ENCODE peak calls at places on chromosomes 6 and 20, in four cellular contexts. D is activated CD4-positive, alpha-beta T cell treated with anti-CD3 and anti-CD28 coated beads for 1 hour; L is tibial artery; R is OCI-M1. J is an unnamed sample.

GRCh38 chr6:514396-514973 is 122.9 kb downstream of the IRF4 start:
- DNase-seq in L (no peak), R (peak), D (no peak), J (no peak)

GRCh38 chr6:134452901-134453300 is 135.0 kb upstream of the SGK1 start:
- DNase-seq in R (no peak), D (no peak), L (no peak), J (no peak)

GRCh38 chr6:11538049-11538798 is 675 bp downstream of the TMEM170B start:
- DNase-seq in L (peak), R (no peak), D (peak), J (peak)

GRCh38 chr20:38830356-38830755 is 24.9 kb downstream of the PPP1R16B start:
- DNase-seq in D (no peak), R (no peak), L (no peak), J (no peak)

GRCh38 chr6:130033999-130034814 is 15.8 kb downstream of the L3MBTL3 start:
- DNase-seq in L (no peak), D (no peak), R (peak), J (no peak)

GRCh38 chr20:18428490-18429173 is 38.2 kb downstream of the DZANK1 start:
- DNase-seq in L (no peak), R (no peak), D (no peak), J (no peak)

GRCh38 chr6:18493421-18493891 is 106.3 kb downstream of the RNF144B start:
- DNase-seq in R (no peak), L (no peak), D (no peak), J (no peak)

GRCh38 chr6:73050706-73051105 is 174.6 kb downstream of the KHDC1L start:
- DNase-seq in D (no peak), L (no peak), R (no peak), J (no peak)

GRCh38 chr6:20719980-20720379 is 185.7 kb downstream of the CDKAL1 start:
- DNase-seq in L (no peak), D (no peak), R (peak), J (peak)

GRCh38 chr20:44540834-44541233 is 19.0 kb upstream of the SERINC3 start:
- DNase-seq in L (no peak), R (no peak), D (no peak), J (no peak)

GRCh38 chr6:13278991-13279390 is 49.3 kb downstream of the TBC1D7 start:
- DNase-seq in L (no peak), R (no peak), D (no peak), J (no peak)

GRCh38 chr6:33248643-33248931 is 23.1 kb downstream of the VPS52 start:
- DNase-seq in R (no peak), L (no peak), D (no peak), J (no peak)

GRCh38 chr6:155274106-155274505 is 10.3 kb downstream of the CLDN20 start:
- DNase-seq in L (no peak), R (no peak), D (no peak), J (no peak)

GRCh38 chr6:80638222-80639055 is 532.0 kb downstream of the BCKDHB start:
- DNase-seq in D (no peak), L (peak), R (peak), J (peak)

GRCh38 chr6:168004945-168005344 is 7.5 kb downstream of the KIF25 start:
- DNase-seq in L (no peak), D (no peak), R (no peak), J (no peak)

GRCh38 chr6:122154912-122155516 is 244.4 kb upstream of the HSF2 start:
- DNase-seq in D (no peak), R (peak), L (no peak), J (no peak)

GRCh38 chr6:30719356-30719755 is 796 bp upstream of the TUBB start:
- DNase-seq in D (no peak), R (no peak), L (no peak), J (no peak)

GRCh38 chr6:125596020-125596419 is 153.4 kb upstream of the HEY2 start:
- DNase-seq in D (no peak), L (no peak), R (no peak), J (no peak)

GRCh38 chr6:5728726-5729434 is 277.8 kb downstream of the NRN1 start:
- DNase-seq in D (no peak), L (no peak), R (no peak), J (no peak)

GRCh38 chr6:122202576-122203137 is 196.8 kb upstream of the HSF2 start:
- DNase-seq in D (no peak), R (peak), L (no peak), J (no peak)

GRCh38 chr20:61333484-61334108 is 81.5 kb downstream of the CDH4 start:
- DNase-seq in D (no peak), R (no peak), L (no peak), J (no peak)

GRCh38 chr20:32189691-32190607 is 17.6 kb downstream of the PLAGL2 start:
- DNase-seq in D (no peak), L (peak), R (no peak), J (no peak)

GRCh38 chr6:97053643-97054411 is 129.3 kb downstream of the KLHL32 start:
- DNase-seq in R (peak), D (no peak), L (no peak), J (peak)

GRCh38 chr6:87407531-87407895 is 259 bp upstream of the CFAP206 start:
- DNase-seq in D (no peak), R (peak), L (no peak), J (peak)

GRCh38 chr6:170026272-170027110 is 264.4 kb downstream of the DLL1 start:
- DNase-seq in D (no peak), L (peak), R (no peak), J (no peak)

GRCh38 chr20:60653111-60653845 is 598.8 kb upstream of the CDH4 start:
- DNase-seq in L (no peak), R (no peak), D (no peak), J (no peak)

GRCh38 chr6:154653853-154654252 is 79.4 kb upstream of the SCAF8 start:
- DNase-seq in R (no peak), D (no peak), L (peak), J (no peak)

GRCh38 chr20:17442588-17442987 is 88.6 kb downstream of the BFSP1 start:
- DNase-seq in L (no peak), D (no peak), R (peak), J (peak)

GRCh38 chr6:87237804-87238203 is 82.4 kb downstream of the ZNF292 start:
- DNase-seq in D (no peak), L (no peak), R (peak), J (peak)

GRCh38 chr6:75922226-75922625 is 150.2 kb downstream of the IMPG1 start:
- DNase-seq in L (no peak), D (no peak), R (no peak), J (no peak)

GRCh38 chr6:159988983-159989454 is 20.1 kb downstream of the IGF2R start:
- DNase-seq in L (no peak), D (no peak), R (peak), J (peak)

GRCh38 chr6:99330159-99330558 is 19.3 kb downstream of the FAXC start:
- DNase-seq in D (peak), R (peak), L (peak), J (peak)

GRCh38 chr6:127100510-127101140 is 17.8 kb upstream of the RSPO3 start:
- DNase-seq in R (peak), L (no peak), D (no peak), J (peak)

GRCh38 chr6:149948616-149949015 is 6.8 kb downstream of the ULBP2 start:
- DNase-seq in L (no peak), D (no peak), R (no peak), J (no peak)

GRCh38 chr20:48153105-48153504 is 367.8 kb upstream of the SULF2 start:
- DNase-seq in D (no peak), L (no peak), R (no peak), J (no peak)

GRCh38 chr6:124028117-124028516 is 224.5 kb downstream of the NKAIN2 start:
- DNase-seq in D (no peak), L (no peak), R (no peak), J (no peak)

GRCh38 chr20:48607544-48607865 is 220.3 kb downstream of the PREX1 start:
- DNase-seq in D (no peak), R (no peak), L (no peak), J (no peak)

J was measured in KBM-7.